ENCODE peak calls at places on chromosomes 3 and 15, in ten cellular contexts. One of them, this sample, is unnamed.

GRCh38 chr3:111761309-111761795 is 97.7 kb upstream of the PHLDB2 start:
- DNase-seq in astrocyte of the spinal cord: peak
- DNase-seq in right lobe of liver: no peak
- DNase-seq in fibroblast of pulmonary artery: peak
- DNase-seq in ascending aorta: no peak
- DNase-seq in uterus: peak
- DNase-seq in stomach: no peak
- DNase-seq in A549: peak
- DNase-seq in pancreas: no peak
- DNase-seq in AG04450: no peak
- DNase-seq in this sample: no peak

GRCh38 chr3:114800272-114800671 is 346.8 kb downstream of the ZBTB20 start:
- DNase-seq in uterus: no peak
- DNase-seq in right lobe of liver: no peak
- DNase-seq in stomach: no peak
- DNase-seq in pancreas: no peak
- DNase-seq in AG04450: no peak
- DNase-seq in A549: no peak
- DNase-seq in ascending aorta: no peak
- DNase-seq in fibroblast of pulmonary artery: no peak
- DNase-seq in astrocyte of the spinal cord: no peak
- DNase-seq in this sample: no peak

GRCh38 chr15:70023064-70023768 is 74.5 kb downstream of the TLE3 start:
- DNase-seq in A549: peak
- DNase-seq in fibroblast of pulmonary artery: peak
- DNase-seq in stomach: no peak
- DNase-seq in AG04450: peak
- DNase-seq in uterus: peak
- DNase-seq in pancreas: no peak
- DNase-seq in right lobe of liver: no peak
- DNase-seq in astrocyte of the spinal cord: peak
- DNase-seq in ascending aorta: no peak
- DNase-seq in this sample: no peak

GRCh38 chr15:65006876-65007275 is 17.2 kb upstream of the SPG21 start:
- DNase-seq in pancreas: no peak
- DNase-seq in right lobe of liver: no peak
- DNase-seq in stomach: no peak
- DNase-seq in uterus: no peak
- DNase-seq in ascending aorta: no peak
- DNase-seq in astrocyte of the spinal cord: no peak
- DNase-seq in A549: no peak
- DNase-seq in AG04450: no peak
- DNase-seq in fibroblast of pulmonary artery: no peak
- DNase-seq in this sample: no peak

GRCh38 chr3:52216585-52217408 is 8.6 kb downstream of the TLR9 start:
- DNase-seq in AG04450: peak
- DNase-seq in uterus: peak
- DNase-seq in right lobe of liver: peak
- DNase-seq in pancreas: peak
- DNase-seq in A549: no peak
- DNase-seq in fibroblast of pulmonary artery: peak
- DNase-seq in astrocyte of the spinal cord: peak
- DNase-seq in ascending aorta: no peak
- DNase-seq in stomach: peak
- DNase-seq in this sample: peak

GRCh38 chr15:65824941-65825544 is 33.0 kb upstream of the DENND4A start:
- DNase-seq in ascending aorta: no peak
- DNase-seq in A549: no peak
- DNase-seq in pancreas: no peak
- DNase-seq in right lobe of liver: peak
- DNase-seq in fibroblast of pulmonary artery: peak
- DNase-seq in astrocyte of the spinal cord: peak
- DNase-seq in stomach: no peak
- DNase-seq in AG04450: no peak
- DNase-seq in uterus: peak
- DNase-seq in this sample: no peak

GRCh38 chr3:149245738-149246451 is 24.3 kb upstream of the CP start:
- DNase-seq in pancreas: no peak
- DNase-seq in ascending aorta: no peak
- DNase-seq in stomach: no peak
- DNase-seq in astrocyte of the spinal cord: peak
- DNase-seq in right lobe of liver: no peak
- DNase-seq in A549: peak
- DNase-seq in fibroblast of pulmonary artery: peak
- DNase-seq in uterus: no peak
- DNase-seq in AG04450: no peak
- DNase-seq in this sample: no peak

GRCh38 chr3:48125026-48125704 is 63.1 kb downstream of the CDC25A start:
- DNase-seq in A549: peak
- DNase-seq in astrocyte of the spinal cord: peak
- DNase-seq in uterus: no peak
- DNase-seq in right lobe of liver: no peak
- DNase-seq in pancreas: peak
- DNase-seq in stomach: no peak
- DNase-seq in fibroblast of pulmonary artery: peak
- DNase-seq in AG04450: peak
- DNase-seq in ascending aorta: no peak
- DNase-seq in this sample: no peak

GRCh38 chr15:101504373-101504772 is 14.9 kb upstream of the PCSK6 start:
- DNase-seq in uterus: no peak
- DNase-seq in pancreas: no peak
- DNase-seq in AG04450: no peak
- DNase-seq in A549: no peak
- DNase-seq in stomach: no peak
- DNase-seq in ascending aorta: no peak
- DNase-seq in right lobe of liver: no peak
- DNase-seq in fibroblast of pulmonary artery: no peak
- DNase-seq in astrocyte of the spinal cord: no peak
- DNase-seq in this sample: no peak

GRCh38 chr3:112306825-112307224 is 12.8 kb upstream of the SLC9C1 start:
- DNase-seq in astrocyte of the spinal cord: no peak
- DNase-seq in A549: no peak
- DNase-seq in right lobe of liver: no peak
- DNase-seq in AG04450: no peak
- DNase-seq in stomach: no peak
- DNase-seq in ascending aorta: no peak
- DNase-seq in pancreas: no peak
- DNase-seq in fibroblast of pulmonary artery: no peak
- DNase-seq in uterus: no peak
- DNase-seq in this sample: no peak

GRCh38 chr15:41971089-41971892 is 1.1 kb downstream of the EHD4 start:
- DNase-seq in stomach: peak
- DNase-seq in right lobe of liver: peak
- DNase-seq in A549: peak
- DNase-seq in AG04450: no peak
- DNase-seq in uterus: peak
- DNase-seq in pancreas: peak
- DNase-seq in astrocyte of the spinal cord: peak
- DNase-seq in ascending aorta: no peak
- DNase-seq in fibroblast of pulmonary artery: peak
- DNase-seq in this sample: peak

DNA sequence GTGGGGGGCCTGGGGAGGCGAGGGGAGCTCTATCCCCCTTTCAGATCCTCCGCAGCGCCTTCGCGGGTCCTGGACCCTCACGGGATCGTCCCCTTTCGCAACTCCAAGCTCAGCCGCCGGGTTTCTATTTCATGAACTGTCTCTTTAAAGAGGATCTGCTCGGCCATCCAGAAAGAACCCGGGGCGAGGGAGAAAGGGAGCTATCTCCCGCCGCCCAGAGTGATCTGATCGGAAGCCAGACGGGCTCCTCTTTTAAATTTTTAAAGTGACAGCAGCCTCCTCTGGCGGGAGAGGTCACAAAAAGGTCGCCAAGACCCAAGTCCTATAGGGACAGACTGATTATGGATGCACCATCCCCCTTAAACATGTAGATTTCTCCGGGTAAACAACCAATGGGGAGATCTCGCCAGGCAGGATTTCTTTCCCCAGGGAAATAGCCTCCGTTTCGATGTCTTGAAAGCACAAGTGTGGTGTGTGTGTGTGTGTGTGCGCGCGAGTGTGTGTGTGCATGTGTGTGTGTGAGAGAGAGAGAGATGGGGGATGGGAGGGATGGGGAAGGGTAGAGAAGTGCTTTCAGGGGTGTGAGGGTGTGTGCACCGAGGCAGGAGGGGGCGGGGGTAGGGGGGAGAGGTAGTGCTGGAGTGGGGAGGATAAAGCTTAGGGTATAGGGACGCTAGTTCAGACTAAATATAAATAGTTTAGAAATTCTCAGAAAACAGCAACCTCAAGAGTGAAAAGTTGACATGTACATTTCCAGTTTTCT is 516.1 kb downstream of the MECOM start:
- DNase-seq in fibroblast of pulmonary artery: peak
- DNase-seq in astrocyte of the spinal cord: peak
- DNase-seq in right lobe of liver: peak
- DNase-seq in pancreas: peak
- DNase-seq in A549: peak
- DNase-seq in stomach: peak
- DNase-seq in AG04450: no peak
- DNase-seq in uterus: peak
- DNase-seq in ascending aorta: no peak
- DNase-seq in this sample: peak
- H3K4me3 ChIP-seq in fibroblast of pulmonary artery: peak
- H3K4me3 ChIP-seq in astrocyte of the spinal cord: peak
- H3K4me3 ChIP-seq in right lobe of liver: peak
- H3K4me3 ChIP-seq in pancreas: peak
- H3K4me3 ChIP-seq in A549: peak
- H3K4me3 ChIP-seq in stomach: peak
- H3K4me3 ChIP-seq in AG04450: peak
- H3K4me3 ChIP-seq in uterus: peak
- H3K4me3 ChIP-seq in ascending aorta: peak
- H3K4me3 ChIP-seq in this sample: peak

DNA sequence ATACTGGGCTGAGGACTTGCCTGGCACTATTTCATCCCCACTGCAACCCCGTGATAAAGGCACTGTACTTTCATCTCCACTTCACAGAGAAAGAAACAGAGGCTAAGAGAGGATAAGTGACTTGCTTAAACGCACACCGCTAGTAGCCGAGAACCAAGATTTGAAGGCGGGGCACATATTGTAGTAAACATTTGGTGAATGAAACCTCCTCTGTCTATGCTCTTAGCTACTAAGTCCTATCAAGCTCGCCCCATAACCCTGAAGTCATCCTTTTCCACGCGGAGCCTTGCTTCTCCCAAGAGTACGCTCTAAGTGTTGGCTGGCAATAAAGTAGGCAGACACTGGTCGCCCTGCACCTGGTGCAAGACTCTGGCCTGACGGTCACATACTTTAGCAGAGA is 1.1 kb downstream of the POMGNT2 start:
- DNase-seq in ascending aorta: no peak
- DNase-seq in astrocyte of the spinal cord: no peak
- DNase-seq in pancreas: no peak
- DNase-seq in uterus: no peak
- DNase-seq in stomach: no peak
- DNase-seq in right lobe of liver: no peak
- DNase-seq in AG04450: no peak
- DNase-seq in A549: no peak
- DNase-seq in fibroblast of pulmonary artery: no peak
- DNase-seq in this sample: peak
- H3K4me3 ChIP-seq in ascending aorta: peak
- H3K4me3 ChIP-seq in astrocyte of the spinal cord: peak
- H3K4me3 ChIP-seq in pancreas: peak
- H3K4me3 ChIP-seq in uterus: peak
- H3K4me3 ChIP-seq in stomach: peak
- H3K4me3 ChIP-seq in right lobe of liver: peak
- H3K4me3 ChIP-seq in AG04450: peak
- H3K4me3 ChIP-seq in A549: peak
- H3K4me3 ChIP-seq in fibroblast of pulmonary artery: no peak
- H3K4me3 ChIP-seq in this sample: no peak

GRCh38 chr3:185933374-185933950 is 4.4 kb downstream of the TRA2B start:
- DNase-seq in A549: no peak
- DNase-seq in stomach: no peak
- DNase-seq in right lobe of liver: no peak
- DNase-seq in uterus: no peak
- DNase-seq in fibroblast of pulmonary artery: no peak
- DNase-seq in ascending aorta: no peak
- DNase-seq in astrocyte of the spinal cord: no peak
- DNase-seq in pancreas: no peak
- DNase-seq in AG04450: no peak
- DNase-seq in this sample: no peak
- H3K4me3 ChIP-seq in A549: peak
- H3K4me3 ChIP-seq in stomach: peak
- H3K4me3 ChIP-seq in right lobe of liver: no peak
- H3K4me3 ChIP-seq in uterus: no peak
- H3K4me3 ChIP-seq in fibroblast of pulmonary artery: peak
- H3K4me3 ChIP-seq in ascending aorta: peak
- H3K4me3 ChIP-seq in astrocyte of the spinal cord: peak
- H3K4me3 ChIP-seq in pancreas: no peak
- H3K4me3 ChIP-seq in AG04450: peak
- H3K4me3 ChIP-seq in this sample: no peak

DNA sequence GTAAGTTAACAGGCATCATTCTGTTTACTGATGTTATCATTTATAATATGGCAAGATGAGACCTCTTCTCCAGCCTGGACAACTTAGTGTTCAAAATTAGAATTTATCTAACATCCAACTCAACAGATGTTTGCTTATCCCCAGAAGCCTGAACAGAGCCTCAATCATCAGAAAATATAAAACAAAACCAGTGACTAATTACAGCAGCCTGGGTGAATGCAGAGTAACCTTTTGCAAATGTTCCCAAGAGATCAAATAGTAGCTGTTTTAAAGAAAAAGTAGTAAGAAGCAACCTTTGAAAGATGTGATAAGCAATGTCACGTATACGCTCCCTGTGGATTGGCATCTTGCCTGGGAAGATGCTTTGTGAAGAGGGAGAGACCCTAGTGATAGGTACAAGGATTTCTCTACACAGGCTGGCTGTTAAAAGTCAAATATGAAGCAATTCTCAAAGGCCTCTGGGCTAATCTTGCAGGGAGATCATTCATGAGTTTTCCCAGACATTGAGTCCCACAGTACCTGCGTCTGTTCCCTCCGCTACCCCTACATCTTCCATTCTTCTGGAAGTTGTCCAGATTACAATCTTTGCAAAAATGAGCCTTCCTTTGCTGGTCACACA is 39.3 kb upstream of the PRICKLE2 start:
- DNase-seq in stomach: no peak
- DNase-seq in fibroblast of pulmonary artery: peak
- DNase-seq in uterus: peak
- DNase-seq in pancreas: no peak
- DNase-seq in A549: peak
- DNase-seq in astrocyte of the spinal cord: peak
- DNase-seq in AG04450: no peak
- DNase-seq in ascending aorta: no peak
- DNase-seq in right lobe of liver: no peak
- DNase-seq in this sample: no peak
- H3K4me3 ChIP-seq in stomach: peak
- H3K4me3 ChIP-seq in fibroblast of pulmonary artery: peak
- H3K4me3 ChIP-seq in uterus: no peak
- H3K4me3 ChIP-seq in pancreas: no peak
- H3K4me3 ChIP-seq in A549: no peak
- H3K4me3 ChIP-seq in astrocyte of the spinal cord: no peak
- H3K4me3 ChIP-seq in AG04450: peak
- H3K4me3 ChIP-seq in ascending aorta: no peak
- H3K4me3 ChIP-seq in right lobe of liver: no peak
- H3K4me3 ChIP-seq in this sample: no peak

GRCh38 chr3:43997788-43998373 is 243.8 kb upstream of the TOPAZ1 start:
- DNase-seq in AG04450: no peak
- DNase-seq in right lobe of liver: no peak
- DNase-seq in uterus: no peak
- DNase-seq in ascending aorta: no peak
- DNase-seq in stomach: no peak
- DNase-seq in pancreas: no peak
- DNase-seq in astrocyte of the spinal cord: peak
- DNase-seq in A549: peak
- DNase-seq in fibroblast of pulmonary artery: no peak
- DNase-seq in this sample: no peak
- H3K4me3 ChIP-seq in AG04450: no peak
- H3K4me3 ChIP-seq in right lobe of liver: no peak
- H3K4me3 ChIP-seq in uterus: no peak
- H3K4me3 ChIP-seq in ascending aorta: peak
- H3K4me3 ChIP-seq in stomach: peak
- H3K4me3 ChIP-seq in pancreas: no peak
- H3K4me3 ChIP-seq in astrocyte of the spinal cord: peak
- H3K4me3 ChIP-seq in A549: peak
- H3K4me3 ChIP-seq in fibroblast of pulmonary artery: no peak
- H3K4me3 ChIP-seq in this sample: no peak